ENCODE peak calls at places on chromosomes 2 and 18, in six cellular contexts. F is A549, D is HepG2, B is endothelial cell of umbilical vein, G is K562, K is GM12878. P is an unnamed sample.

GRCh38 chr2:237132799-237133198 is 47.1 kb downstream of the COPS8 start:
- DNase-seq in F (peak), D (peak), B (no peak), G (peak), K (no peak), P (peak)

GRCh38 chr2:225010804-225011203 is 31.5 kb downstream of the DOCK10 start:
- DNase-seq in F (peak), D (no peak), B (peak), G (no peak), K (no peak), P (no peak)

GRCh38 chr2:1887915-1888314 is 143.6 kb upstream of the PXDN start:
- DNase-seq in F (peak), D (no peak), B (no peak), G (peak), K (no peak), P (peak)

GRCh38 chr18:50170004-50170403 is 24.9 kb downstream of the MYO5B start:
- DNase-seq in F (no peak), D (no peak), B (no peak), G (no peak), K (no peak), P (no peak)

GRCh38 chr2:207801259-207801658 is 31.6 kb upstream of the FZD5 start:
- DNase-seq in F (no peak), D (peak), B (no peak), G (no peak), K (no peak), P (peak)

GRCh38 chr2:42854207-42854818 is 61.9 kb upstream of the HAAO start:
- DNase-seq in F (no peak), D (peak), B (no peak), G (no peak), K (no peak), P (no peak)

GRCh38 chr18:67081866-67082265 is 434.7 kb downstream of the DSEL start:
- DNase-seq in F (no peak), D (no peak), B (no peak), G (no peak), K (no peak), P (no peak)

GRCh38 chr2:100765481-100765880 is 54.5 kb upstream of the NPAS2 start:
- DNase-seq in F (no peak), D (no peak), B (no peak), G (no peak), K (no peak), P (no peak)

GRCh38 chr2:64157792-64158191 is 13.6 kb upstream of the PELI1 start:
- DNase-seq in F (no peak), D (no peak), B (no peak), G (no peak), K (no peak), P (no peak)

GRCh38 chr2:131035112-131035825 is 58.0 kb downstream of the FAM168B start:
- DNase-seq in F (no peak), D (no peak), B (no peak), G (no peak), K (no peak), P (no peak)

GRCh38 chr2:20205915-20206524 is 18.9 kb downstream of the SDC1 start:
- DNase-seq in F (no peak), D (no peak), B (no peak), G (no peak), K (no peak), P (no peak)

GRCh38 chr2:20207051-20207450 is 17.9 kb downstream of the SDC1 start:
- DNase-seq in F (no peak), D (no peak), B (no peak), G (no peak), K (peak), P (no peak)

GRCh38 chr2:20210462-20210861 is 14.5 kb downstream of the SDC1 start:
- DNase-seq in F (no peak), D (no peak), B (no peak), G (no peak), K (no peak), P (no peak)

GRCh38 chr2:20209373-20210109 is 15.4 kb downstream of the SDC1 start:
- DNase-seq in F (no peak), D (no peak), B (no peak), G (no peak), K (no peak), P (no peak)

GRCh38 chr2:20208487-20208882 is 16.4 kb downstream of the SDC1 start:
- DNase-seq in F (no peak), D (no peak), B (no peak), G (no peak), K (no peak), P (no peak)
- TF ChIP-seq CTCF in F (no peak), D (no peak), B (no peak), G (no peak), K (no peak), P (no peak)

DNA sequence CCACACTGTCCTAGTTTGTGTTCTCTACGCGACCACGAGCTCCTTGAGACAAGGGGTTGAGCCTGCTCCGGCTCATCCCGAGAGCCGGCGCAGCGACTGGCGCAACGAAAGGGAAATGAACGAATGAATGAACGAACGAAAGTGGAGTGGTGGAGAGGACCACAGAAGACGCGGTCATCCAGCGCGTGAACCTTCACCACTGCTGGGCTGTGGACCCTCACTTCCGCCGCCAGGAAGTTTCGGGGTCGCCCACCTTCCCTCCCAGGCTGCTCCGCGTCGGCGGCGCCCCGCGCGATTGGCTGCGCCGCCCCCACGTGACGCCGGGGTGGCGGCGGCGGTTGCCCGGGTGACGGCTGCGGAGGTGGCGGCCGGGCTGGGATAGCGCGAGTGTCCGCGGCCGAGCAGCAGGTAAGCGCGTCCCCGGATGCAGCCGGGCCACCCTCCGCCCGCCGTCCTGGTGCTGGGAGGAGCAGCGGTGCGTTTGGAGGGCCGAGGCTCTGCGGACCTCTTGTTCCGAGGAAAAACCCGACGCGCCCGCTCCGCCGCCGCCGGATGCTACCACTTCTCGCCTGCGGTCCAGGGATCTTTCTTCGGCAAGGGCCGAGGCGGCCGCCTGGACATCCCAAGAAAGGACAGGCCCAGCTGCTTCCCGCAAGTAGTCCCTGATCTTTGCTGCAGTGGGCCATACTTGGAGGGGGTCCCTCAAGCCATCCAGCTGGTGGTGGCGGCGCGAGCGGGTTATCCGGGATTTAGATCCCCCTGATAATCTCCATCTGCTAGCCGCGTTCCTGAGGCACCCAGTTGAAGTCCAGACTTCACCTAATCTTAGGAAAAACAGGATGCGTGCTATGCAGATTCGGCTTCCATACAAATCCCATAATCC is at the start of gene ARMC9:
- DNase-seq in F (peak), D (peak), B (peak), G (peak), K (peak), P (peak)
- TF ChIP-seq POLR2A in F (peak), D (peak), B (peak), G (peak), K (peak), P (peak)

DNA sequence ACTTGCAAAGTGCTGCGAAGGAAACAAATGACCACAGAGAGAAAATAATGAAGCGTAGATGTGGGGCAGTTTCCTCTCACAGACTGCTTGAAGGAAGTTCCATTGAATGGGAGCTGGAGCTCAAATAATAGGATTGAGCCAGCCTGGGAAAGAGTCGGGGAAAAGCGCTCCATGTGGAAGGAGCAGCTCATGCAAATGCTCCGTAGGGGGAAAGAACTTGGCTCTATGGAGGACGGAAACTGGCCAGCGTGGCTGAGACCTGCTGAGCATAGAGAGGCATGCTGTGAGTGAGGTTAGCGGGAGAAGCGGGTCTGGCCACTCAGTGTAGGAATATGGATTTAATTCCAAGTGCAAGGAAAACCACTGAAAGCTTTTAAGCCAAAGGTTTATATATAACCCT is 28.6 kb upstream of the VIT start:
- DNase-seq in F (no peak), D (no peak), B (peak), G (no peak), K (no peak), P (no peak)
- TF ChIP-seq MYC in F (no peak), D (no peak), B (no peak), G (no peak), K (no peak), P (no peak)

GRCh38 chr2:7007846-7008741 is 90.9 kb downstream of the RNF144A start:
- DNase-seq in F (no peak), D (no peak), B (peak), G (peak), K (peak), P (peak)
- TF ChIP-seq CTCF in F (no peak), D (no peak), B (peak), G (peak), K (no peak), P (peak)

DNA sequence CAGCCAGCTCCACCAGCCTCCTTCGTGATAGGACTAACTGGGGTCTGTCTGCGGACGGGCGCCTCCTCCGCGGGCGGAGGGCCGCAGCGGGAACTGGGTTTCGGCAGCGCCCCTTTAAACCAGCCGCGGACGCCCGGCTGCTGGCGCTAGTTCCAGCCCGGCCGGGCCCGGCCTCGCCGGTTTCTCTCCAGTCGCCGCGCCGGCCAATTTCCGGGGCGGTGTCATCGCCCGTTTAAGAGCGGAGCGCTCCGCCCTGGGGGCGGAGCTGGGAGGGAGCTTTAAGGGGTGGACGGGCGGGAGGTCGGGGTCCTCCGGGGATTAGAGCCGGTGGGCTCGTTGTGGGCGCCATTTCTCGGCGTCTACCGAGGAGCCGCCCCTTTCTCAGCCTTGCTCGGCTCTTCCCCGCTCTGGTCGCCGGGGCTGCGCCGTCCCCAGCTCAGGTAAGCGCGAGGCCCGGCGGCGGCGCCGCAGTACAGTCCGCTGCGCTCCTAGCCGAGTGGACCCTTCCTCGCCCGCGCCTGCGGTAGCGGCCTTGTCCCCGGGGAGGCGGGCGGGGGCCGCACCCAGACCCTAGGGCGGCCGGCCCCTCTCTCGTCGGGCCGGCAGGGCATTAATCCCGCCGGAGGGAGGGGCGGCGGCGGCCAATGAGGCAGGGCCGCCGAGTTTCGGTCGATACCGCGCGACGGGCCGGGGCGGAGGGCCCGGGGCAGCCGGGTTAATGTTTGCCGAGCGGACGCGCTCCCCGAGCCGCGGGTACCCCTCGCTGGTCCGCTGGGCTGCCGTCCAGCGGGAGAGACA is at the start of gene EPB41L5:
- DNase-seq in F (peak), D (peak), B (peak), G (peak), K (no peak), P (peak)
- TF ChIP-seq POLR2A in F (peak), D (peak), B (no peak), G (peak), K (peak), P (peak)

GRCh38 chr2:50840346-50841124 is 191.4 kb downstream of the NRXN1 start:
- DNase-seq in F (no peak), D (no peak), B (no peak), G (no peak), K (no peak), P (no peak)

GRCh38 chr2:50838316-50838715 is 193.6 kb downstream of the NRXN1 start:
- DNase-seq in F (no peak), D (no peak), B (no peak), G (no peak), K (no peak), P (no peak)
- TF ChIP-seq MYC in F (no peak), D (no peak), B (no peak), G (no peak), K (no peak), P (no peak)

P was measured in NB4.